ENCODE peak calls at places on chromosomes 2 and 18, in four cellular contexts. One of them, this sample, is unnamed.

GRCh38 chr2:234682492-234683228 is 185.8 kb upstream of the ARL4C start:
- DNase-seq in heart left ventricle: no peak
- DNase-seq in glutamatergic neuron: peak; percentile 58
- DNase-seq in tibial nerve: no peak
- DNase-seq in this sample: no peak

GRCh38 chr2:186780701-186781316 is 68.2 kb downstream of the ZSWIM2 start:
- DNase-seq in heart left ventricle: no peak
- DNase-seq in glutamatergic neuron: no peak
- DNase-seq in tibial nerve: no peak
- DNase-seq in this sample: no peak

GRCh38 chr2:209162129-209162528 is 261.7 kb upstream of the MAP2 start:
- DNase-seq in heart left ventricle: no peak
- DNase-seq in glutamatergic neuron: no peak
- DNase-seq in tibial nerve: no peak
- DNase-seq in this sample: no peak

GRCh38 chr2:101751276-101751675 is 53.8 kb downstream of the MAP4K4 start:
- DNase-seq in heart left ventricle: no peak
- DNase-seq in glutamatergic neuron: no peak
- DNase-seq in tibial nerve: no peak
- DNase-seq in this sample: no peak

GRCh38 chr2:195659114-195659513 is 2.1 kb downstream of the SLC39A10 start:
- DNase-seq in heart left ventricle: no peak
- DNase-seq in glutamatergic neuron: no peak
- DNase-seq in tibial nerve: no peak
- DNase-seq in this sample: no peak

GRCh38 chr2:88967844-88968243 is 276.4 kb downstream of the RPIA start:
- DNase-seq in heart left ventricle: no peak
- DNase-seq in glutamatergic neuron: no peak
- DNase-seq in tibial nerve: no peak
- DNase-seq in this sample: no peak

GRCh38 chr2:110105608-110106467 is 9.8 kb downstream of the MALL start:
- DNase-seq in heart left ventricle: no peak
- DNase-seq in glutamatergic neuron: no peak
- DNase-seq in tibial nerve: no peak
- DNase-seq in this sample: no peak

GRCh38 chr2:38733300-38733971 is 17.7 kb downstream of the SRSF7 start:
- DNase-seq in heart left ventricle: no peak
- DNase-seq in glutamatergic neuron: no peak
- DNase-seq in tibial nerve: no peak
- DNase-seq in this sample: no peak

GRCh38 chr2:43642363-43642762 is 5.3 kb downstream of the PLEKHH2 start:
- DNase-seq in heart left ventricle: no peak
- DNase-seq in glutamatergic neuron: no peak
- DNase-seq in tibial nerve: no peak
- DNase-seq in this sample: no peak

GRCh38 chr2:158464426-158465281 is 7.9 kb downstream of the PKP4 start:
- DNase-seq in heart left ventricle: no peak
- DNase-seq in glutamatergic neuron: no peak
- DNase-seq in tibial nerve: no peak
- DNase-seq in this sample: no peak

GRCh38 chr2:96325038-96325883 is at the start of gene ITPRIPL1:
- DNase-seq in heart left ventricle: no peak
- DNase-seq in glutamatergic neuron: peak; percentile 46
- DNase-seq in tibial nerve: no peak
- DNase-seq in this sample: no peak

GRCh38 chr2:138486347-138487198 is 15.0 kb upstream of the SPOPL start:
- DNase-seq in heart left ventricle: no peak
- DNase-seq in glutamatergic neuron: no peak
- DNase-seq in tibial nerve: no peak
- DNase-seq in this sample: no peak

GRCh38 chr2:19837235-19837766 is 64.5 kb downstream of the TTC32 start:
- DNase-seq in heart left ventricle: no peak
- DNase-seq in glutamatergic neuron: no peak
- DNase-seq in tibial nerve: no peak
- DNase-seq in this sample: no peak
- TF ChIP-seq CTCF in heart left ventricle: no peak
- TF ChIP-seq CTCF in glutamatergic neuron: no peak
- TF ChIP-seq CTCF in tibial nerve: no peak
- TF ChIP-seq CTCF in this sample: no peak

GRCh38 chr2:48471048-48471474 is 58.9 kb upstream of the STON1 start:
- DNase-seq in heart left ventricle: no peak
- DNase-seq in glutamatergic neuron: no peak
- DNase-seq in tibial nerve: peak; percentile 58
- DNase-seq in this sample: no peak
- TF ChIP-seq CTCF in heart left ventricle: peak; percentile 77
- TF ChIP-seq CTCF in glutamatergic neuron: peak; percentile 85
- TF ChIP-seq CTCF in tibial nerve: peak; percentile 77
- TF ChIP-seq CTCF in this sample: peak; percentile 57

DNA sequence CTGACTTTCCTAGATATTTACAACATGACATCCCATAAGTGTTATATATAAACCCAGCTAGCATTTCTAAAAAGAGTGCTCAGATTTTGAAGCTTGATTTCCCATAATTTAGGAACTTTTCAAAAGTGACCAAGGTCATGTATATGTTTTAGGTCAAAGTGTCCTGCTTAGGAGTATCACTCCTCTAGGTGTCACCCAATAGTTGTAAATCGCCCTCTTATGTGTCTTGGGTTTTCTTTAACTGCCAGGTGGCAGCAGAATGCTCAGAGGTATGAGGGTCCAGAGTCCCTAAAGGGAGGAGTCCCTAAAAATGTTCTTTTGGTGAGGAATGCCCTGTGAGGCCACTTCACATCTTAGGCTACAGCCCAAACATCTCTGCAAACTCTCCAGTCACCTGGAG is 358.3 kb downstream of the CELF4 start:
- DNase-seq in heart left ventricle: no peak
- DNase-seq in glutamatergic neuron: no peak
- DNase-seq in tibial nerve: no peak
- DNase-seq in this sample: no peak
- TF ChIP-seq CTCF in heart left ventricle: no peak
- TF ChIP-seq CTCF in glutamatergic neuron: no peak
- TF ChIP-seq CTCF in tibial nerve: no peak
- TF ChIP-seq CTCF in this sample: no peak

GRCh38 chr2:175309799-175310198 is 128.3 kb upstream of the ATP5MC3 start:
- DNase-seq in heart left ventricle: no peak
- DNase-seq in glutamatergic neuron: peak; percentile 55
- DNase-seq in tibial nerve: no peak
- DNase-seq in this sample: no peak
- TF ChIP-seq CTCF in heart left ventricle: peak; percentile 31
- TF ChIP-seq CTCF in glutamatergic neuron: peak; percentile 51
- TF ChIP-seq CTCF in tibial nerve: no peak
- TF ChIP-seq CTCF in this sample: no peak

GRCh38 chr2:148209598-148209997 is 188.7 kb downstream of the MBD5 start:
- DNase-seq in heart left ventricle: no peak
- DNase-seq in glutamatergic neuron: no peak
- DNase-seq in tibial nerve: no peak
- DNase-seq in this sample: no peak
- TF ChIP-seq CTCF in heart left ventricle: no peak
- TF ChIP-seq CTCF in glutamatergic neuron: no peak
- TF ChIP-seq CTCF in tibial nerve: no peak
- TF ChIP-seq CTCF in this sample: no peak

DNA sequence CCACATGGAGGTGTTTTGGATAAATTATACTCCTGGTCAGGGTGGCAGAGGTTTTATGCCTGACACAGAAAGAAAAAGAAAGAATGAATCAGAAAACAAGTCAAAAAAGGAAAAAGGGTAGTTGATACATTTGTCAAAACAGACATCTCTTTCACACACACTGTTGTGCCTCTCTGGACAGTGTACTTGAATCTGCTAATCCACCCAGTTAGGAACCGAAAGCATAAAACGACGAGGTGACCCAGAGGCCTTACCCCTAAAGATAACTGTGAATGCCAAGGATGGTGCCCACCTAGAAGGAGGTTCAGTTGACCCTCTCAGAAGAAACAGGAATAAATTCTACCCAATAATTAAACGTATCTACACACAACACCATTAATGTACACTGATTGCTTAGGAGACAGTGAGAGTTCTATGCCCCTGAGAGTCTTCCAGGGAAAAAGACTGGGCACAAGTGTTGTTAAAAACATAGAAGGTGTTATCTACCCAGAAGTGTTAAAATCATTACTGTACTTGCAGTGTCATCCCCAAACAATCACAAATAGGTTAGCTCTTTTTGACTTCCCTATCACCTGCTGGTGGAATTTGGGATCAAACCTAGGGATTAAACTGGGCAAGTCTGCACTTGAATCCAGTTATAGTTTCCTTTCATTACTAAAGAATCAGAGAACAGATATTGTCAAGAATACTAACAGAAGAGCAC is 123.2 kb upstream of the DNAJC10 start:
- DNase-seq in heart left ventricle: no peak
- DNase-seq in glutamatergic neuron: no peak
- DNase-seq in tibial nerve: no peak
- DNase-seq in this sample: no peak
- TF ChIP-seq CTCF in heart left ventricle: no peak
- TF ChIP-seq CTCF in glutamatergic neuron: no peak
- TF ChIP-seq CTCF in tibial nerve: no peak
- TF ChIP-seq CTCF in this sample: no peak

DNA sequence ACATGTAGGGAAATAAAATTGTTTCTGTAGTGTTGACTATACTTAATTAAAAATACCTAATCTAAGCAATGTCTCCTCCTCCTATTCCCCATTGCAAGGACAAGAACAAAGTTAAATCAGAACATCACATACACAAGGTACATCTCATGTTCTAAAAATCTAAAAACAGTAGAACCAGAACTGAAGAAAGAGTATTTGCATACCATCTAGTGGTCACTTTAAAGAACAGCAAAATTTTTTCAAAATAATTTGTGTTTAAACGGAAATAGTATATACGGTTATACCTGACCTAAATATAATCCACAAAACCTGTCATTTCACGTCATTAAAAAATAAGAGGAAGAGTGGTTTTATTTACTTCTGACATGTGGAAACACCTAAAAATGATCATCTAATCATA is 294.3 kb upstream of the KCNH7 start:
- DNase-seq in heart left ventricle: no peak
- DNase-seq in glutamatergic neuron: no peak
- DNase-seq in tibial nerve: no peak
- DNase-seq in this sample: no peak
- TF ChIP-seq CTCF in heart left ventricle: no peak
- TF ChIP-seq CTCF in glutamatergic neuron: peak; percentile 80
- TF ChIP-seq CTCF in tibial nerve: peak; percentile 16
- TF ChIP-seq CTCF in this sample: no peak

DNA sequence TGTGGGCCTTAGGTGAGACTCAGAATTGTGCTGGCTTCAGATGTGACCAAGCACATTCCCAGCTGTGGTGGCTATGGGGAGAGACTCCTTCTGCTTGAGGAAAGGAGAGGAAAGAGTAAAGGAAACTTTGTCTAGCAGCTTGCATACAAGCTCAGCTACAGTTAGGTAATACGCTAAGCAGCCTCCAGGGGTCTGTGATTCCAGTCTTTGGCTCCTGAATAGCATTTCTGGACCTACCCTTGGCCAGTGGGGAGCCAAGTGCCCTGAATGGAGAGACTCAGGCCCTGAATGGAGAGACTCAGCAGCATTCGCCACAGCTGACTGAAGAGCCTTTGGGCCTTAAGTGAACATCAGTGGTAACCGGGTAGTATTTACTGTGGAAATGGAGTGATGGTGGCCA is 227.4 kb upstream of the CDH7 start:
- DNase-seq in heart left ventricle: no peak
- DNase-seq in glutamatergic neuron: no peak
- DNase-seq in tibial nerve: no peak
- DNase-seq in this sample: no peak
- TF ChIP-seq CTCF in heart left ventricle: no peak
- TF ChIP-seq CTCF in glutamatergic neuron: no peak
- TF ChIP-seq CTCF in tibial nerve: no peak
- TF ChIP-seq CTCF in this sample: no peak

GRCh38 chr2:84454581-84454980 is 4.5 kb downstream of the SUCLG1 start:
- DNase-seq in heart left ventricle: no peak
- DNase-seq in glutamatergic neuron: no peak
- DNase-seq in tibial nerve: no peak
- DNase-seq in this sample: no peak

GRCh38 chr2:84459028-84459943 is at the start of gene SUCLG1:
- DNase-seq in heart left ventricle: peak; percentile 93
- DNase-seq in glutamatergic neuron: peak; percentile 89
- DNase-seq in tibial nerve: peak; percentile 85
- DNase-seq in this sample: peak; percentile 73

GRCh38 chr2:84459944-84460429 is 907 bp upstream of the SUCLG1 start:
- DNase-seq in heart left ventricle: no peak
- DNase-seq in glutamatergic neuron: no peak
- DNase-seq in tibial nerve: no peak
- DNase-seq in this sample: no peak

GRCh38 chr2:84461310-84461709 is 2.2 kb upstream of the SUCLG1 start:
- DNase-seq in heart left ventricle: no peak
- DNase-seq in glutamatergic neuron: no peak
- DNase-seq in tibial nerve: no peak
- DNase-seq in this sample: no peak

DNA sequence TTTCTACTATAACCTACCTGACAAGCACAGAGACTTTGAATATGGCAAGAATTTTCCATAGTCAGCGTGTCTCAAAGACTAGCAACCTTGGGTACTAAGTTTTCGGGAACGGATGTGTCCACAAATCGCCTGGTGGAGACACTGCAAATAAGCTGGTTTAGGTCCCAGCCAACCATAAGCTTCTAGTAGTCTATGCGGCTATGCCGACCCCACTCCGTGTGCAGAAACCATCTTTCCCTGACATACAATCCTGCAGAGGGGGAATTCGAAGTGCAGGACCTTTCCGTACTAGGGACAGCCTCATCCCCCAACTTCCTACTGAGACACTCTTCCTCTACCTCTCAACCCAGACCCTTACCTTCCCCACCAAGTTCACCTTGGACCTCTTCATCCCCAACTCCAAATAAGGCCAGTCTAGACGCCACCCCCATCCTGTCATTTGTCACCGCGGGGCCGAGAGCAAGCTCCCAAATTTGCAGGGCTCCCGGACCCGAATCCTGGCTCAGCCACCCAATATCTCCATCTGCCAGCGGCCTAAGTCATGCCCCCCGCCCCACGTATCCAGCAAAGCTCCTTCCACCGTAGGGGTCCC is 548 bp downstream of the SUCLG1 start:
- DNase-seq in heart left ventricle: peak; percentile 50
- DNase-seq in glutamatergic neuron: peak; percentile 14
- DNase-seq in tibial nerve: no peak
- DNase-seq in this sample: no peak
- TF ChIP-seq CTCF in heart left ventricle: no peak
- TF ChIP-seq CTCF in glutamatergic neuron: no peak
- TF ChIP-seq CTCF in tibial nerve: no peak
- TF ChIP-seq CTCF in this sample: no peak